ENCODE peak calls at places on chromosomes 2 and 18, in six cellular contexts. One of them, this sample, is unnamed.

GRCh38 chr2:239814136-239814916 is 210.8 kb downstream of the NDUFA10 start:
- DNase-seq in psoas muscle: no peak
- DNase-seq in A549: no peak
- DNase-seq in neural progenitor cell: no peak
- DNase-seq in fibroblast of villous mesenchyme: peak
- DNase-seq in AG10803: peak
- DNase-seq in this sample: no peak

GRCh38 chr2:134774786-134775641 is 56.2 kb upstream of the TMEM163 start:
- DNase-seq in psoas muscle: no peak
- DNase-seq in A549: no peak
- DNase-seq in neural progenitor cell: peak
- DNase-seq in fibroblast of villous mesenchyme: no peak
- DNase-seq in AG10803: no peak
- DNase-seq in this sample: peak

GRCh38 chr2:61969376-61969775 is 63.9 kb downstream of the COMMD1 start:
- DNase-seq in psoas muscle: no peak
- DNase-seq in A549: no peak
- DNase-seq in neural progenitor cell: no peak
- DNase-seq in fibroblast of villous mesenchyme: no peak
- DNase-seq in AG10803: peak
- DNase-seq in this sample: peak

GRCh38 chr2:200369886-200370285 is 63.4 kb downstream of the SPATS2L start:
- DNase-seq in psoas muscle: no peak
- DNase-seq in A549: no peak
- DNase-seq in neural progenitor cell: no peak
- DNase-seq in fibroblast of villous mesenchyme: no peak
- DNase-seq in AG10803: no peak
- DNase-seq in this sample: no peak

GRCh38 chr2:160928854-160929301 is 231.3 kb upstream of the TANK start:
- DNase-seq in psoas muscle: no peak
- DNase-seq in A549: no peak
- DNase-seq in neural progenitor cell: no peak
- DNase-seq in fibroblast of villous mesenchyme: peak
- DNase-seq in AG10803: peak
- DNase-seq in this sample: peak

GRCh38 chr18:61400714-61401113 is 67.5 kb downstream of the CDH20 start:
- DNase-seq in psoas muscle: no peak
- DNase-seq in A549: no peak
- DNase-seq in neural progenitor cell: no peak
- DNase-seq in fibroblast of villous mesenchyme: peak
- DNase-seq in AG10803: peak
- DNase-seq in this sample: peak

GRCh38 chr2:241308267-241308666 is 7.2 kb downstream of the HDLBP start:
- DNase-seq in psoas muscle: no peak
- DNase-seq in A549: no peak
- DNase-seq in neural progenitor cell: no peak
- DNase-seq in fibroblast of villous mesenchyme: no peak
- DNase-seq in AG10803: peak
- DNase-seq in this sample: no peak

GRCh38 chr18:23129355-23130002 is 5.8 kb upstream of the CABLES1 start:
- DNase-seq in psoas muscle: no peak
- DNase-seq in A549: no peak
- DNase-seq in neural progenitor cell: no peak
- DNase-seq in fibroblast of villous mesenchyme: no peak
- DNase-seq in AG10803: no peak
- DNase-seq in this sample: no peak

GRCh38 chr2:162994718-162995117 is 156.2 kb upstream of the KCNH7 start:
- DNase-seq in psoas muscle: no peak
- DNase-seq in A549: no peak
- DNase-seq in neural progenitor cell: no peak
- DNase-seq in fibroblast of villous mesenchyme: no peak
- DNase-seq in AG10803: no peak
- DNase-seq in this sample: no peak

GRCh38 chr2:1654696-1655374 is 89.5 kb downstream of the PXDN start:
- DNase-seq in psoas muscle: no peak
- DNase-seq in A549: no peak
- DNase-seq in neural progenitor cell: no peak
- DNase-seq in fibroblast of villous mesenchyme: no peak
- DNase-seq in AG10803: no peak
- DNase-seq in this sample: no peak

GRCh38 chr2:146108993-146109392 is 1589.1 kb upstream of the ZEB2 start:
- DNase-seq in psoas muscle: no peak
- DNase-seq in A549: no peak
- DNase-seq in neural progenitor cell: no peak
- DNase-seq in fibroblast of villous mesenchyme: peak
- DNase-seq in AG10803: no peak
- DNase-seq in this sample: peak

GRCh38 chr2:68747413-68747812 is 12.8 kb downstream of the ARHGAP25 start:
- DNase-seq in psoas muscle: no peak
- DNase-seq in A549: no peak
- DNase-seq in neural progenitor cell: no peak
- DNase-seq in fibroblast of villous mesenchyme: no peak
- DNase-seq in AG10803: no peak
- DNase-seq in this sample: no peak

GRCh38 chr2:176751314-176751713 is 461.3 kb upstream of the HNRNPA3 start:
- DNase-seq in psoas muscle: no peak
- DNase-seq in A549: no peak
- DNase-seq in neural progenitor cell: no peak
- DNase-seq in fibroblast of villous mesenchyme: no peak
- DNase-seq in AG10803: no peak
- DNase-seq in this sample: no peak

GRCh38 chr2:128237911-128238697 is 80.6 kb downstream of the HS6ST1 start:
- DNase-seq in psoas muscle: no peak
- DNase-seq in A549: no peak
- DNase-seq in neural progenitor cell: no peak
- DNase-seq in fibroblast of villous mesenchyme: no peak
- DNase-seq in AG10803: no peak
- DNase-seq in this sample: no peak

GRCh38 chr2:9439536-9439935 is 16.1 kb downstream of the CPSF3 start:
- DNase-seq in psoas muscle: no peak
- DNase-seq in A549: no peak
- DNase-seq in neural progenitor cell: no peak
- DNase-seq in fibroblast of villous mesenchyme: peak
- DNase-seq in AG10803: peak
- DNase-seq in this sample: no peak

DNA sequence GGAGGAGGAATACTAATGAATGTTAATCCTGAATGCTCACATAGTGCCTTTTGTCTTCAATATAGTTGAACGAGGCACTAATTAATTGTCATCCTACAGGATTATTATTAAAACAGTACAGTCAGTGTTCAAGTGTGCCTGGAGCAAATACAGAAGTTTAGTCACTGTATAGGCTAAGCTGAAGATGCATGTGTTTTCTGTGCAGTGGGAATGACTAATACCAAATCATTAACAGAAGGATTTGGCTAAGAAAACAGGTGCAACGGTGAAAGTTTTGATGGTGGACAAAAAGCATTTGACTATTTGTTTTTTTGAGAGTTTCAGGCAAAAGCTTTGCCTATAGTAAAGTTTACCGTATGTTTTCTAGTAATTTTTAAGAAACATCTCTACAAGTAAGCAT is 62.8 kb downstream of the DCC start:
- DNase-seq in psoas muscle: no peak
- DNase-seq in A549: no peak
- DNase-seq in neural progenitor cell: no peak
- DNase-seq in fibroblast of villous mesenchyme: no peak
- DNase-seq in AG10803: no peak
- DNase-seq in this sample: no peak
- TF ChIP-seq CTCF in psoas muscle: no peak
- TF ChIP-seq CTCF in A549: no peak
- TF ChIP-seq CTCF in neural progenitor cell: no peak
- TF ChIP-seq CTCF in fibroblast of villous mesenchyme: no peak
- TF ChIP-seq CTCF in AG10803: no peak
- TF ChIP-seq CTCF in this sample: no peak

GRCh38 chr2:234426616-234427015 is 70.3 kb downstream of the ARL4C start:
- DNase-seq in psoas muscle: no peak
- DNase-seq in A549: no peak
- DNase-seq in neural progenitor cell: no peak
- DNase-seq in fibroblast of villous mesenchyme: no peak
- DNase-seq in AG10803: no peak
- DNase-seq in this sample: no peak
- H3K4me3 ChIP-seq in psoas muscle: no peak
- H3K4me3 ChIP-seq in A549: no peak
- H3K4me3 ChIP-seq in neural progenitor cell: no peak
- H3K4me3 ChIP-seq in fibroblast of villous mesenchyme: no peak
- H3K4me3 ChIP-seq in AG10803: no peak
- H3K4me3 ChIP-seq in this sample: no peak

GRCh38 chr2:148880636-148881035 is 5.6 kb downstream of the KIF5C start:
- DNase-seq in psoas muscle: no peak
- DNase-seq in A549: no peak
- DNase-seq in neural progenitor cell: no peak
- DNase-seq in fibroblast of villous mesenchyme: no peak
- DNase-seq in AG10803: no peak
- DNase-seq in this sample: no peak

GRCh38 chr2:148877403-148877740 is 2.3 kb downstream of the KIF5C start:
- DNase-seq in psoas muscle: no peak
- DNase-seq in A549: no peak
- DNase-seq in neural progenitor cell: no peak
- DNase-seq in fibroblast of villous mesenchyme: no peak
- DNase-seq in AG10803: no peak
- DNase-seq in this sample: no peak

GRCh38 chr2:148885209-148885608 is 10.2 kb downstream of the KIF5C start:
- DNase-seq in psoas muscle: no peak
- DNase-seq in A549: no peak
- DNase-seq in neural progenitor cell: no peak
- DNase-seq in fibroblast of villous mesenchyme: no peak
- DNase-seq in AG10803: no peak
- DNase-seq in this sample: no peak

GRCh38 chr2:148885988-148886387 is 11.0 kb downstream of the KIF5C start:
- DNase-seq in psoas muscle: no peak
- DNase-seq in A549: no peak
- DNase-seq in neural progenitor cell: no peak
- DNase-seq in fibroblast of villous mesenchyme: no peak
- DNase-seq in AG10803: no peak
- DNase-seq in this sample: no peak

GRCh38 chr2:148882051-148882450 is 7.0 kb downstream of the KIF5C start:
- DNase-seq in psoas muscle: no peak
- DNase-seq in A549: no peak
- DNase-seq in neural progenitor cell: no peak
- DNase-seq in fibroblast of villous mesenchyme: no peak
- DNase-seq in AG10803: no peak
- DNase-seq in this sample: no peak
- TF ChIP-seq CTCF in psoas muscle: no peak
- TF ChIP-seq CTCF in A549: no peak
- TF ChIP-seq CTCF in neural progenitor cell: no peak
- TF ChIP-seq CTCF in fibroblast of villous mesenchyme: no peak
- TF ChIP-seq CTCF in AG10803: no peak
- TF ChIP-seq CTCF in this sample: no peak

DNA sequence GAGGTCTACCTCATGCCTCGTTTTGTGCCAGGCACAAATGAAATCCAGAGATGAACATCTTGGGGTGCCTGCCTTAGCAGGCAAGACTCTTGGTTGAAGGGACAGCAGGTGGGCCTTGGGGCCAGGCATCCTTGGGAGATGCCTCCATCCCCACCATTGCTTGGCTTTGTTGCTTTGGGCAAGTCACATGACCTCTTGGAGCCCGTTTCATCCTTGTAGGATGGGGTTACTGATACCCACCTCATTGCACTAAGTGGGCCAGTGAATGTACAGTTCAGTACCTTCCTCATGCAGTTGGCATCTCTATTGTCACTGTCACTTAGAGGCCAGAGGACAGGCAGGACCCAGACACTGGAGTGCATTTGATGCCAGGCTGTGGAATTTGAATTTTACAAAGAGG is 195.5 kb downstream of the LDLRAD4 start:
- DNase-seq in psoas muscle: no peak
- DNase-seq in A549: no peak
- DNase-seq in neural progenitor cell: no peak
- DNase-seq in fibroblast of villous mesenchyme: no peak
- DNase-seq in AG10803: no peak
- DNase-seq in this sample: no peak
- H3K4me3 ChIP-seq in psoas muscle: no peak
- H3K4me3 ChIP-seq in A549: no peak
- H3K4me3 ChIP-seq in neural progenitor cell: no peak
- H3K4me3 ChIP-seq in fibroblast of villous mesenchyme: no peak
- H3K4me3 ChIP-seq in AG10803: no peak
- H3K4me3 ChIP-seq in this sample: no peak

GRCh38 chr2:236641051-236641450 is 71.4 kb downstream of the ACKR3 start:
- DNase-seq in psoas muscle: no peak
- DNase-seq in A549: no peak
- DNase-seq in neural progenitor cell: no peak
- DNase-seq in fibroblast of villous mesenchyme: no peak
- DNase-seq in AG10803: no peak
- DNase-seq in this sample: no peak
- TF ChIP-seq CTCF in psoas muscle: no peak
- TF ChIP-seq CTCF in A549: no peak
- TF ChIP-seq CTCF in neural progenitor cell: no peak
- TF ChIP-seq CTCF in fibroblast of villous mesenchyme: no peak
- TF ChIP-seq CTCF in AG10803: no peak
- TF ChIP-seq CTCF in this sample: no peak

GRCh38 chr2:195471807-195472206 is 185.2 kb upstream of the SLC39A10 start:
- DNase-seq in psoas muscle: no peak
- DNase-seq in A549: no peak
- DNase-seq in neural progenitor cell: no peak
- DNase-seq in fibroblast of villous mesenchyme: no peak
- DNase-seq in AG10803: no peak
- DNase-seq in this sample: no peak
- H3K4me3 ChIP-seq in psoas muscle: no peak
- H3K4me3 ChIP-seq in A549: no peak
- H3K4me3 ChIP-seq in neural progenitor cell: no peak
- H3K4me3 ChIP-seq in fibroblast of villous mesenchyme: no peak
- H3K4me3 ChIP-seq in AG10803: no peak
- H3K4me3 ChIP-seq in this sample: no peak

GRCh38 chr2:212153923-212154322 is 384.7 kb downstream of the ERBB4 start:
- DNase-seq in psoas muscle: no peak
- DNase-seq in A549: no peak
- DNase-seq in neural progenitor cell: no peak
- DNase-seq in fibroblast of villous mesenchyme: no peak
- DNase-seq in AG10803: no peak
- DNase-seq in this sample: no peak

GRCh38 chr2:212142616-212143015 is 396.0 kb downstream of the ERBB4 start:
- DNase-seq in psoas muscle: no peak
- DNase-seq in A549: no peak
- DNase-seq in neural progenitor cell: no peak
- DNase-seq in fibroblast of villous mesenchyme: no peak
- DNase-seq in AG10803: no peak
- DNase-seq in this sample: no peak

GRCh38 chr2:212145111-212145510 is 393.5 kb downstream of the ERBB4 start:
- DNase-seq in psoas muscle: no peak
- DNase-seq in A549: no peak
- DNase-seq in neural progenitor cell: no peak
- DNase-seq in fibroblast of villous mesenchyme: peak
- DNase-seq in AG10803: peak
- DNase-seq in this sample: peak

DNA sequence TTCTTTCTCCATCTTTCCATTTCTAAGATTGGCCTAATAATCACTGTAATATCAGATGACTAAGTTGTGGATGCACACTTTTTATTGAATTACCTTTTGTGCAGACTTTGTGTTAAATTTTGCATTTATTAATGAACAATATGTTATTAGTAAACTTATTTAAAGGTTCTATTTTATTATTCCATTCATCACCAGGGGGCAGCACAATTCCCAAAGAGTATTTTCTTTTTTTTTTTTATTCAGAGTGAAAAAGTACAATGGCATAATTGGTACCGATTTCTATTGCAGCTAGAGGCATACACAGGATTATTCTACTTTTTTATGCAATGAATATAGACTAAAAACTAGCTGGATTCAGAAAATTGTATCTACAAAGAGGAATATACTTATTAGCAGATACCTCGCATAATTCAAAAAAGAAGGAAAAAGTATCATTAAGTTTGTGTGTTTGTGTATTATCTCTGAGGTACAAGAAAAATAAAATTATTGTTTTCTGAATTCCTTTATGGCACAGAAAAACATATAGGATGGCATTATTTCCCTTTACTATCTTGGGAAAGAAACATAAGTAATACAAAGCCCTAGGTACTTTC is 390.6 kb downstream of the ERBB4 start:
- DNase-seq in psoas muscle: no peak
- DNase-seq in A549: peak
- DNase-seq in neural progenitor cell: peak
- DNase-seq in fibroblast of villous mesenchyme: peak
- DNase-seq in AG10803: peak
- DNase-seq in this sample: peak
- TF ChIP-seq CTCF in psoas muscle: peak
- TF ChIP-seq CTCF in A549: peak
- TF ChIP-seq CTCF in neural progenitor cell: peak
- TF ChIP-seq CTCF in fibroblast of villous mesenchyme: peak
- TF ChIP-seq CTCF in AG10803: peak
- TF ChIP-seq CTCF in this sample: peak

This sample was measured in cardiac fibroblast.